ENCODE peak calls at places on chromosomes 12 and 14, in seven cellular contexts. P is H9, I is neuronal stem cell, G is IMR-90, J is mesenchymal stem cell, U is H1, O is trophoblast cell. T is an unnamed sample.
A peak's percentile ranks its signal among the peaks of the same experiment; 100 is the strongest.

GRCh38 chr12:6426882-6427671 is 17.7 kb upstream of the CD27 start:
- DNase-seq in O (no peak), P (no peak), I (no peak), J (no peak), G (no peak), U (no peak), T (no peak)

GRCh38 chr12:51389302-51389999 is 1.8 kb downstream of the GALNT6 start:
- DNase-seq in J (peak; percentile 64), O (peak; percentile 55), U (no peak), G (peak; percentile 93), I (no peak), P (no peak), T (no peak)

GRCh38 chr14:22564463-22564862 is 24.6 kb downstream of the DAD1 start:
- DNase-seq in U (no peak), G (no peak), P (no peak), O (no peak), J (no peak), I (no peak), T (no peak)

GRCh38 chr12:115485967-115486366 is 791.5 kb downstream of the MED13L start:
- DNase-seq in U (no peak), J (no peak), I (no peak), P (no peak), O (no peak), G (no peak), T (no peak)

GRCh38 chr14:22539831-22540230 is 49.2 kb downstream of the DAD1 start:
- DNase-seq in P (no peak), U (no peak), J (no peak), O (no peak), I (no peak), G (no peak), T (no peak)

GRCh38 chr12:38931461-38931860 is 26.1 kb upstream of the CPNE8 start:
- DNase-seq in G (no peak), P (no peak), O (no peak), I (no peak), J (no peak), U (no peak), T (no peak)

GRCh38 chr14:83568141-83568540 is 1961.8 kb upstream of the FLRT2 start:
- DNase-seq in I (no peak), O (no peak), U (no peak), P (no peak), G (peak; percentile 35), J (no peak), T (no peak)

GRCh38 chr14:73634333-73634833 is 10.4 kb upstream of the DNAL1 start:
- DNase-seq in J (peak; percentile 12), I (peak; percentile 45), G (no peak), O (no peak), U (peak; percentile 66), P (peak; percentile 93), T (peak; percentile 84)

GRCh38 chr12:122834229-122834920 is 882 bp upstream of the HIP1R start:
- DNase-seq in I (peak; percentile 88), P (peak; percentile 90), O (peak; percentile 85), G (peak; percentile 44), J (peak; percentile 72), U (peak; percentile 25), T (peak; percentile 82)

GRCh38 chr12:4784404-4785054 is 64.3 kb downstream of the GALNT8 start:
- DNase-seq in J (no peak), P (peak; percentile 10), I (no peak), O (no peak), G (no peak), U (no peak), T (no peak)

GRCh38 chr12:13250416-13250815 is 53.9 kb downstream of the EMP1 start:
- DNase-seq in O (peak; percentile 61), I (no peak), P (no peak), G (peak; percentile 84), U (no peak), J (no peak), T (no peak)

GRCh38 chr12:77667101-77667500 is 163.6 kb upstream of the NAV3 start:
- DNase-seq in G (peak; percentile 4), I (no peak), J (no peak), U (no peak), O (peak; percentile 7), P (no peak), T (peak; percentile 82)

GRCh38 chr14:42629553-42629952 is 1022.9 kb downstream of the LRFN5 start:
- DNase-seq in J (no peak), P (no peak), I (no peak), U (no peak), G (no peak), O (no peak), T (peak; percentile 13)

GRCh38 chr12:120093592-120094355 is 22.8 kb downstream of the RAB35 start:
- DNase-seq in U (no peak), I (no peak), G (no peak), O (no peak), P (peak; percentile 93), J (peak; percentile 31), T (peak; percentile 89)

GRCh38 chr14:41785696-41786095 is 179.0 kb downstream of the LRFN5 start:
- DNase-seq in I (peak; percentile 8), U (no peak), J (no peak), P (no peak), G (no peak), O (no peak), T (peak; percentile 52)

GRCh38 chr12:75603475-75603874 is 92.1 kb upstream of the KRR1 start:
- DNase-seq in G (no peak), O (no peak), P (no peak), J (no peak), I (no peak), U (no peak), T (no peak)

GRCh38 chr12:49970658-49971057 is 2.1 kb upstream of the AQP6 start:
- DNase-seq in P (no peak), O (no peak), I (no peak), G (no peak), U (no peak), J (no peak), T (no peak)

GRCh38 chr12:32478858-32479257 is 79.5 kb downstream of the FGD4 start:
- DNase-seq in I (no peak), P (no peak), O (no peak), U (no peak), J (no peak), G (no peak), T (no peak)

GRCh38 chr14:88198441-88198840 is 124.6 kb downstream of the KCNK10 start:
- DNase-seq in J (no peak), I (peak; percentile 71), G (no peak), P (no peak), U (no peak), O (no peak), T (no peak)

GRCh38 chr12:25041006-25041741 is 92.3 kb upstream of the BCAT1 start:
- DNase-seq in I (no peak), J (no peak), U (no peak), O (no peak), G (no peak), P (no peak), T (no peak)

GRCh38 chr14:103527408-103528157 is 1.4 kb upstream of the TRMT61A start:
- DNase-seq in I (no peak), G (no peak), U (no peak), O (no peak), J (peak; percentile 57), P (no peak), T (no peak)
- H3K18ac ChIP-seq in I (no peak overlapping the region), G (no peak overlapping the region), U (no peak overlapping the region), O (no peak overlapping the region), J (peak overlapping the region; percentile 92), P (no peak overlapping the region), T (no peak overlapping the region)

DNA sequence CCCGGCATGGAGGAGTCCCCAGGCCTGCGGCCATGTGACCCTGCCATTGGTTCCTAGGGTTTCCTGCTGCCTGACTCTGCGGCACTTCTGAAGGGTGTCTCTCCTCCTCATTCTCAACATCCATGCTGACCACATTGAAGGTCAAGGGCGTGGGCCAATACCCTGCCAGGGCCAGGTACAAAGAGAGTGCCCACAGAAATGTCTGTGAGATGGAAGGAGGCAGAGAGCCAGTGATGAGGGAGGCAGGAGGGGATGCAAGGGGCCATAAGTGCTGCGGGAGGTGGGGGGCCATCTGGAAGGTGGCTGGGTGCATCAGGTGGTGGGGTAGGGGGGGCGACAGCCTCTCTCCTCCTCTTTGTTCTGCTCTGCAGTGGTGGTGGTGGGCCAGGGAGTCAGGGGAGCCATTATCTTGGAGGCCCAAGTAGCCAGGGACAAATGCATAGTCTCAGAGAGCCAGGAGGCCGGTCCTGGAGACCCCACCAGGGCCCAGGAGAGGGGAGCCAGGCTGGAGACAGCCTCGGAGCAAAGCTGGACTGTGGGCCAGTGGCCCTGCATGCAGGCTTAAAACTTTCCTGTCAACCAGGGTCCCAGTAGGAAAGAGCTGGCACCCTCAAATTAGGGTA is 13.0 kb upstream of the CDC42BPB start:
- DNase-seq in I (no peak), O (no peak), P (no peak), U (no peak), G (no peak), J (no peak), T (no peak)
- H2AK5ac ChIP-seq in I (peak overlapping the region; percentile 96), O (no peak overlapping the region), P (no peak overlapping the region), U (no peak overlapping the region), G (no peak overlapping the region), J (peak overlapping the region; percentile 18), T (no peak overlapping the region)

DNA sequence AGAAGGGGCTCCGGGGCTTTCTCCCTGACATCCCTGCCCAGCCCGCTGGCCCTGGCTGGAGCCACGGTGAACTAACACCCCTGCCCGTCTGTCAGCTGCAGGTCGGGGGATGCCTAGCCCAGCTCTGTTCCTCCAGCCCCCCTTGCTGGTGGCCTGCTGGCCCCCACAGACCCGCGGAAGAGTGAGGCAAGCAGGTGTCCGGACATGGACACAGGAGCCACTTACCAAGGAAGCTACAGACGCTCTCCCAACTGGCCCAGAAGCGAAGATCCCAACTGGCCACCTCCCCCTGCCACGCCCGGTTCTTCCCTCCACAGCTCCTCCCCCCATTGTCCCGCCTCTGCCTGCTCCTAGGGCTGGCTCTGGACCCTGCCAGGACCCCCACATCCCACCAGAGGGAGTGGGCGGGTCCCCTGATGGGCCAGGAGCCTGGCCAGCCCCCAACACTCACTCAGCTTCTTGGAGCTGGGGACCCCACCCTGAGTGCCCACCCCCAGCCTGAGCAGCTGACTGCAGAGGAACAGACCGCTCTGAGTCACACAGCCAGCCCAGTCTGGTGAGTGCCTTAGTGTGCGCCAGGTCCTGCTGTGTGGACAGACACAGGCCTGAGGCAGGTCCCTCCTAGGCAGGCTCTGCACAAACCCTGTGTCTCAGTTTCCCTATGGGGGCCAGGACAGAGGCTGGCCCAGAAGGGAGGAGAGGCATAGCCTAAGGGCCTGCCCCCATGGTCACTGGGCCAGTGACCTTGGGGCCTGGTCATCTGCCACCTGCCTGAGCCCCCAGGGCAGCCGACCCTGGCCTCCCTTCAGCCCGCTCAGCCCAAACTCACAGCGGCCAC is 7.7 kb downstream of the AHNAK2 start:
- DNase-seq in U (no peak), J (peak; percentile 90), I (no peak), P (peak; percentile 68), G (peak; percentile 81), O (peak; percentile 61), T (peak; percentile 42)
- H3K18ac ChIP-seq in U (no peak overlapping the region), J (peak overlapping the region; percentile 98), I (peak overlapping the region; percentile 78), P (no peak overlapping the region), G (no peak overlapping the region), O (no peak overlapping the region), T (no peak overlapping the region)

GRCh38 chr12:80701388-80701787 is 6.0 kb upstream of the MYF6 start:
- DNase-seq in P (no peak), J (no peak), O (no peak), I (no peak), U (no peak), G (peak; percentile 1), T (no peak)
- H2AK5ac ChIP-seq in P (no peak overlapping the region), J (no peak overlapping the region), O (no peak overlapping the region), I (no peak overlapping the region), U (no peak overlapping the region), G (no peak overlapping the region), T (no peak overlapping the region)

GRCh38 chr12:124868252-124868965 is 4.7 kb upstream of the SCARB1 start:
- DNase-seq in O (no peak), P (no peak), J (no peak), G (no peak), U (no peak), I (no peak), T (no peak)
- H3K18ac ChIP-seq in O (no peak overlapping the region), P (no peak overlapping the region), J (no peak overlapping the region), G (no peak overlapping the region), U (peak overlapping the region; percentile 7), I (no peak overlapping the region), T (no peak overlapping the region)

T was measured in mesendoderm.